ENCODE peak calls at places on chromosomes 3 and 15, in four cellular contexts. I is Peyer's patch, E is heart left ventricle, M is tibial artery. O is an unnamed sample.

GRCh38 chr15:62809106-62809967 is 233.2 kb upstream of the TPM1 start:
- DNase-seq in I (no peak), E (no peak), M (no peak), O (no peak)

GRCh38 chr15:29044506-29044905 is 158.7 kb downstream of the APBA2 start:
- DNase-seq in I (no peak), E (no peak), M (no peak), O (no peak)

GRCh38 chr3:142888484-142889262 is at the start of gene PCOLCE2:
- DNase-seq in I (no peak), E (peak; percentile 70), M (peak; percentile 49), O (peak; percentile 78)

GRCh38 chr3:184354121-184354728 is 7.2 kb downstream of the CLCN2 start:
- DNase-seq in I (peak; percentile 82), E (no peak), M (no peak), O (peak; percentile 80)

GRCh38 chr3:41769106-41769505 is 192.8 kb downstream of the ULK4 start:
- DNase-seq in I (no peak), E (no peak), M (no peak), O (no peak)

GRCh38 chr3:189233225-189233858 is 61.6 kb downstream of the TPRG1 start:
- DNase-seq in I (peak; percentile 74), E (no peak), M (peak; percentile 62), O (no peak)

GRCh38 chr15:53295574-53295973 is 463.9 kb downstream of the WDR72 start:
- DNase-seq in I (no peak), E (no peak), M (no peak), O (no peak)

GRCh38 chr3:60456180-60456579 is 795.1 kb downstream of the FHIT start:
- DNase-seq in I (no peak), E (no peak), M (no peak), O (no peak)

GRCh38 chr3:172272699-172273098 is 175.6 kb downstream of the GHSR start:
- DNase-seq in I (no peak), E (no peak), M (no peak), O (no peak)

GRCh38 chr15:33994005-33994615 is 25.8 kb downstream of the CHRM5 start:
- DNase-seq in I (no peak), E (no peak), M (no peak), O (no peak)

GRCh38 chr15:65400760-65401606 is 21.8 kb downstream of the IGDCC4 start:
- DNase-seq in I (peak; percentile 70), E (no peak), M (peak; percentile 42), O (peak; percentile 61)

GRCh38 chr3:116927918-116928317 is 218.3 kb downstream of the TUSC7 start:
- DNase-seq in I (no peak), E (no peak), M (no peak), O (no peak)

GRCh38 chr3:188234172-188234571 is 80.2 kb downstream of the LPP start:
- DNase-seq in I (no peak), E (no peak), M (no peak), O (no peak)

GRCh38 chr15:90987561-90988141 is 6.7 kb downstream of the PRC1 start:
- DNase-seq in I (no peak), E (no peak), M (no peak), O (no peak)

GRCh38 chr3:48402281-48402732 is 27.6 kb downstream of the PLXNB1 start:
- DNase-seq in I (peak; percentile 82), E (peak; percentile 75), M (peak; percentile 99), O (peak; percentile 57)

GRCh38 chr15:37891754-37892368 is 42.6 kb upstream of the TMCO5A start:
- DNase-seq in I (no peak), E (no peak), M (no peak), O (no peak)

GRCh38 chr3:171115667-171116066 is 89.1 kb upstream of the SLC2A2 start:
- DNase-seq in I (no peak), E (no peak), M (no peak), O (no peak)

GRCh38 chr15:93028632-93029612 is 60.1 kb downstream of the RGMA start:
- DNase-seq in I (peak; percentile 59), E (peak; percentile 89), M (peak; percentile 93), O (peak; percentile 83)

GRCh38 chr3:23830869-23831484 is 25.2 kb downstream of the UBE2E1 start:
- DNase-seq in I (no peak), E (no peak), M (no peak), O (no peak)

GRCh38 chr3:139607981-139608380 is 68.4 kb upstream of the RBP1 start:
- DNase-seq in I (no peak), E (no peak), M (no peak), O (no peak)

GRCh38 chr3:9503283-9503682 is 50.3 kb downstream of the LHFPL4 start:
- DNase-seq in I (peak; percentile 86), E (peak; percentile 77), M (peak; percentile 65), O (peak; percentile 38)

GRCh38 chr3:140290105-140290504 is 355.1 kb downstream of the CLSTN2 start:
- DNase-seq in I (no peak), E (no peak), M (no peak), O (no peak)

GRCh38 chr15:66789029-66790025 is 87.3 kb downstream of the SMAD6 start:
- DNase-seq in I (peak; percentile 54), E (no peak), M (peak; percentile 61), O (peak; percentile 58)

DNA sequence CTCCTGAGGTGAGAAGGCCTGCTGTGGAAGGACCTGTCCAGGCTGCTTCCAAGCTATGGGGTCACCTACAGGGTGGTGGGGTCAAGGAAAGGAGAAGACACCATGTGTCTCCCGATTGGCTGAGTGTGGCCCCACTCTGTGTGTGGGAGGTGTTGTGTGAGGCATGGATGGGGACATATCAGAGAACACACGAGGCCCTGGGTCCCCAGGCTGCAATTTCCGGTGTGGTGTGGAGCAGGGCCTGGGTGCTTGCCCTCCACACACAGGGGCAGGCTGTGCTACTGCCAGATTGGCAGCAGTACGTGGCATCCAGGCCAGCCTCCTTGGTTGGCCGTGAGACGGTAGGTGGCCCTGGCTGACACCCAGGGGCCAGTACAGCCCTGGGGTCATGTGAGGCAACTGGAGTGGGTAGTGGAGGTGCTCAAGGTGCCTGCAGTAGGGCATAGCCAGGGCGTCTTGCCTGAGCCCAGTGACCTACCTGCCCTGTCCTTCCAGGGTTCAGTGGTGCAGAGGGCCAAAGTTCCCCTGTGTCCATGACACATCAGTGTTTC is 233.8 kb downstream of the SNRPN start:
- DNase-seq in I (no peak), E (no peak), M (no peak), O (no peak)
- H3K9me3 ChIP-seq in I (peaks cover 16% of the 10 kb centered on the region), E (no peaks in the 10 kb centered on the region), M (peaks cover 61% of the 10 kb centered on the region), O (no peaks in the 10 kb centered on the region)

DNA sequence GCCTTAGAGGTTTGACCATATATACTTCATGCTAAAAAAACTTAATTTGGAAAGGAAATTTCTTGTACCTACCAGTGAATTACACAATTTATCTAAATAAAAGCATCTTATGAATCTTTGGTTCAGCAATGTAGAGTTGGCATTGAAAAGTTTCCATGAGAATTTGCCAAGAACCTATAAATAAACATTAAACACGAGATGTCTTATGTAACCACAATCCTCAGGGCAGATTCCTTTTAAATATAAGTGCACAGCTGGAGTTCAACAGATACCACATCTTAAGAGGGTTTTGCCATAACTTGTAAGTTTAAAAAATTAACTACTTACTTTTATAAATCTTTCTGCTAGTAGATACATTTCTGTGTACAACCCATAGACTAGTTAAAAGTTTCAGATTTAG is 499.3 kb upstream of the ARRDC4 start:
- DNase-seq in I (no peak), E (no peak), M (no peak), O (no peak)
- H3K9me3 ChIP-seq in I (no peaks in the 10 kb centered on the region), E (no peaks in the 10 kb centered on the region), M (no peaks in the 10 kb centered on the region), O (no peaks in the 10 kb centered on the region)

GRCh38 chr15:23734856-23735255 is 47.8 kb upstream of the NDN start:
- DNase-seq in I (no peak), E (no peak), M (no peak), O (no peak)
- H3K9me3 ChIP-seq in I (no peaks in the 10 kb centered on the region), E (peaks cover 2% of the 10 kb centered on the region), M (peaks cover 5% of the 10 kb centered on the region), O (no peaks in the 10 kb centered on the region)

GRCh38 chr3:158267015-158267414 is 157.1 kb downstream of the RSRC1 start:
- DNase-seq in I (no peak), E (no peak), M (no peak), O (no peak)
- H3K9me3 ChIP-seq in I (peaks cover 12% of the 10 kb centered on the region), E (peaks cover 36% of the 10 kb centered on the region), M (peaks cover 17% of the 10 kb centered on the region), O (no peaks in the 10 kb centered on the region)

GRCh38 chr3:129919357-129919756 is 25.8 kb upstream of the TMCC1 start:
- DNase-seq in I (no peak), E (no peak), M (no peak), O (no peak)

GRCh38 chr3:129913618-129914017 is 20.1 kb upstream of the TMCC1 start:
- DNase-seq in I (no peak), E (no peak), M (no peak), O (no peak)

GRCh38 chr3:129917423-129918007 is 24.0 kb upstream of the TMCC1 start:
- DNase-seq in I (no peak), E (no peak), M (no peak), O (no peak)

GRCh38 chr3:129919806-129920205 is 26.3 kb upstream of the TMCC1 start:
- DNase-seq in I (no peak), E (no peak), M (no peak), O (no peak)

DNA sequence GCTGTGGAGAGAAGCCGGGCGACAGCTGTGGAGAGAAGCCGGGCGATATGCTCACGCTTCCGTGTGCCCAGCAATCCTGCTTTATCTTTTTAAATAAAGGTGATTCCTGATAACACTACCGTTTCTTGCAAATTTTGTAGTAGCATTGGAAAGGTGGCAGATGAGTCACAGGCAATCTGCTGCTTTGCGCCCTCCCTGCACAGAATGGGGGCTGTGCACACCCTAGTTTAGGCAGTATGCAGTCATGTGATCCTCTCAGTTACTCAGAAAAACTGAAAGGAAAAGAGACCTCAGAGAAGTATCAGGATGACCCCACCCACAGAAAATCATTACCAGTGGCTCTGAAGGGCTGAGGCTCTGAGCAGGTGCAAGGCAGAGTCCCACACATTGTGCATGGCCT is 24.9 kb upstream of the TMCC1 start:
- DNase-seq in I (peak; percentile 13), E (no peak), M (no peak), O (no peak)
- H3K9me3 ChIP-seq in I (peaks cover 29% of the 10 kb centered on the region), E (peaks cover 31% of the 10 kb centered on the region), M (peaks cover 32% of the 10 kb centered on the region), O (no peaks in the 10 kb centered on the region)

DNA sequence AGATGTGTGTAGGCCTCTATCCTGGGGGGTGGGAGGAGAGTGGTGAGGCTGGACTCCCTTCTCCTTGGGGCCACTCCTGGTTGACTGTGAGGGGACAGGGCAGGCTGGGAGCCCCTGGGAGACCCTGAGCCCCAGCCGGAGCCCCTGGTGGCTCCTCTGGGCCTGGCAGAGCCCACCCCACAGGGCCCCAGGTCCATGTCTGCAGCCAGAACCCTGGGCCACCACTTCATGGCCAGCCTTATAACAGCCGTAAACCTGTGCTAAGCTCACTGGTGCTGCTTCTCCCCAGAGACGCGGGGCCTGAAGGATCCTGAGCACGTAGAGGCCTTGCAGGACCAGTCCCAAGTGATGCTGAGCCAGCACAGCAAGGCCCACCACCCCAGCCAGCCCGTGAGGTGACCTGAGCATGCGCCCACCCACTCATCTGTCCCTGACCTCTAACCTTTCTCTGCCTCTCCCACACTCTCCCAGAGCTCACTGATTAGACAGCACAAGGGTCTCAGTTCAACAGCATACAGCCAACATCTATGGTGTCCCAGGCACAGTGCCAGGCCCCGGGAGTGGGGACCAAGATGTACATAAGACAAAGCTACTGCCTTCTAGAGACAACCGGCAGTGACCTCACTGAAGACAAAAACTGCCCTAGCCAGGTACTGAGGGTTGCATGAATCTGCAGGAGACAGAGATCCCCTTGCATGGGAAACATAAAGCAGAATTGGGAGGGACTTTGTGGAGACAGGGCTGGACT is 3.5 kb downstream of the NR2E3 start:
- DNase-seq in I (no peak), E (no peak), M (no peak), O (no peak)
- H3K9me3 ChIP-seq in I (no peaks in the 10 kb centered on the region), E (no peaks in the 10 kb centered on the region), M (no peaks in the 10 kb centered on the region), O (no peaks in the 10 kb centered on the region)

GRCh38 chr15:25226360-25226759 is 212.5 kb downstream of the UBE3A start:
- DNase-seq in I (no peak), E (peak; percentile 69), M (no peak), O (no peak)

GRCh38 chr15:25224396-25224795 is 214.4 kb downstream of the UBE3A start:
- DNase-seq in I (no peak), E (no peak), M (no peak), O (no peak)

GRCh38 chr15:25220834-25221233 is 218.0 kb downstream of the UBE3A start:
- DNase-seq in I (no peak), E (no peak), M (no peak), O (no peak)
- H3K9me3 ChIP-seq in I (no peaks in the 10 kb centered on the region), E (no peaks in the 10 kb centered on the region), M (peaks cover 26% of the 10 kb centered on the region), O (no peaks in the 10 kb centered on the region)

O was measured in pancreas.